ENCODE peak calls at places on chromosomes 4 and X, in six cellular contexts. Y is brain microvascular endothelial cell; H is CD8-positive, alpha-beta memory T cell; L is mucosa of descending colon; P is AG10803; A is heart right ventricle. C is an unnamed sample.

GRCh38 chr4:19945979-19946380 is 305.7 kb upstream of the SLIT2 start:
- DNase-seq in Y (peak), H (no peak), L (no peak), P (peak), A (no peak), C (peak)

GRCh38 chrX:47206316-47206715 is 12.2 kb upstream of the CDK16 start:
- DNase-seq in Y (no peak), H (no peak), L (no peak), P (no peak), A (no peak), C (no peak)

GRCh38 chrX:75784689-75785491 is at the start of gene MAGEE2:
- DNase-seq in Y (no peak), H (no peak), L (no peak), P (no peak), A (no peak), C (no peak)

GRCh38 chr4:176090115-176090514 is 24.5 kb downstream of the WDR17 start:
- DNase-seq in Y (no peak), H (no peak), L (no peak), P (no peak), A (no peak), C (no peak)

GRCh38 chr4:123452585-123452984 is 56.0 kb downstream of the SPRY1 start:
- DNase-seq in Y (peak), H (no peak), L (no peak), P (peak), A (peak), C (peak)

GRCh38 chr4:180120114-180120513 is 2123.1 kb upstream of the TENM3 start:
- DNase-seq in Y (no peak), H (no peak), L (no peak), P (no peak), A (no peak), C (no peak)

GRCh38 chr4:145723336-145723735 is 43.4 kb downstream of the C4orf51 start:
- DNase-seq in Y (no peak), H (no peak), L (no peak), P (no peak), A (no peak), C (no peak)

GRCh38 chr4:76758290-76758882 is 139.6 kb downstream of the SOWAHB start:
- DNase-seq in Y (peak), H (no peak), L (no peak), P (peak), A (peak), C (peak)

GRCh38 chr4:179097741-179098140 is 1655.5 kb upstream of the AGA start:
- DNase-seq in Y (no peak), H (no peak), L (no peak), P (no peak), A (no peak), C (no peak)

GRCh38 chr4:151331276-151332042 is 6.1 kb upstream of the SH3D19 start:
- DNase-seq in Y (no peak), H (no peak), L (no peak), P (peak), A (no peak), C (peak)

GRCh38 chr4:150080875-150081274 is 2.6 kb downstream of the DCLK2 start:
- DNase-seq in Y (no peak), H (no peak), L (no peak), P (no peak), A (no peak), C (no peak)

GRCh38 chr4:57023104-57023503 is 44.4 kb downstream of the POLR2B start:
- DNase-seq in Y (peak), H (no peak), L (no peak), P (peak), A (no peak), C (peak)

GRCh38 chr4:65170768-65171514 is 499.3 kb downstream of the EPHA5 start:
- DNase-seq in Y (no peak), H (no peak), L (no peak), P (no peak), A (no peak), C (no peak)

GRCh38 chr4:113434247-113434587 is 327.3 kb downstream of the CAMK2D start:
- DNase-seq in Y (no peak), H (no peak), L (no peak), P (peak), A (no peak), C (peak)

GRCh38 chrX:139758250-139758649 is 50.3 kb upstream of the MCF2 start:
- DNase-seq in Y (no peak), H (no peak), L (no peak), P (no peak), A (no peak), C (no peak)

GRCh38 chrX:45422216-45422925 is 221.7 kb upstream of the DIPK2B start:
- DNase-seq in Y (no peak), H (no peak), L (no peak), P (peak), A (no peak), C (no peak)

GRCh38 chr4:116531026-116531425 is 554.4 kb downstream of the TRAM1L1 start:
- DNase-seq in Y (no peak), H (no peak), L (no peak), P (no peak), A (no peak), C (no peak)

GRCh38 chr4:85774000-85774399 is 299.1 kb downstream of the ARHGAP24 start:
- DNase-seq in Y (no peak), H (no peak), L (no peak), P (no peak), A (no peak), C (no peak)

GRCh38 chrX:149939271-149940014 is 1.2 kb upstream of the EOLA2 start:
- DNase-seq in Y (peak), H (peak), L (peak), P (peak), A (peak), C (peak)

GRCh38 chr4:73944061-73944875 is 37.6 kb downstream of the PF4 start:
- DNase-seq in Y (no peak), H (no peak), L (peak), P (peak), A (peak), C (no peak)

GRCh38 chr4:176534566-176534965 is 214.8 kb downstream of the SPCS3 start:
- DNase-seq in Y (peak), H (no peak), L (no peak), P (peak), A (no peak), C (peak)

GRCh38 chr4:14835708-14836107 is 166.6 kb upstream of the CPEB2 start:
- DNase-seq in Y (no peak), H (no peak), L (no peak), P (no peak), A (no peak), C (no peak)

GRCh38 chrX:96841325-96841724 is 42.4 kb upstream of the RPA4 start:
- DNase-seq in Y (no peak), H (no peak), L (no peak), P (no peak), A (no peak), C (no peak)

GRCh38 chrX:111917591-111917990 is 41.6 kb downstream of the TRPC5OS start:
- DNase-seq in Y (no peak), H (no peak), L (no peak), P (no peak), A (no peak), C (no peak)

DNA sequence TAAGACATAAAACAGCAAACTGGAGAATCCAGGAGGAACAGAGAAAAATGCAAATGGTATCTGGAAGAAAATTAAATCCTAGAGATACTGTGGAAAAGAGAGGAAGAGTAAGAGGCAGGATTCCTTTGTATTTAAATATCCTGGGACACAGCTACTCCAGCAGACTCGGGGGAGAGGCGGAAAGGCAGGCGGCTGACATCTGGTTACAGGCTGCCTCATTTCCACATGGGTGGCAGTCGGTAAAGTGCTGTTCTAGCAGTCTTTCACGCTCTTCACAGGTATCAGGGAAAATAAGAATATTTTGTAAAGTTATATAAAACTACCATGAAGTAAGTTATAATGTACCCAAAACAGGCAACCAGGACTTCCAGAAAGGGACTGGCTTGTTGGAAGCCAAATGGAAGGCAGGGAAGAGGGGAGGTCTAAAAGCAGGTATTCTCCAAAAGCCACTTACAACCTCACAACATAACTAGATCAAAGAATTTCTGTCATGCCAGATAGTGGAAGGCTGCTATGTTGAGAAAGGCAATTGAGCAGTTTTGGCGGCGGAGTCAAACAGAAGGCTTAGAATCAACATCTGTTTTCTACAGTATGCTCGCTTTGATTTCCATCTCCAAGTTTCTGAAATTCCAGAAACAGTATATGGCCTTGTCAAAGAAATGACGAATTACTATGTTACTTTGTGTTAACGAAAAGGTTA is 1.3 kb upstream of the TIGD2 start:
- DNase-seq in Y (no peak), H (no peak), L (no peak), P (no peak), A (no peak), C (no peak)
- H3K4me3 ChIP-seq in Y (peak), H (peak), L (no peak), P (no peak), A (peak), C (no peak)

DNA sequence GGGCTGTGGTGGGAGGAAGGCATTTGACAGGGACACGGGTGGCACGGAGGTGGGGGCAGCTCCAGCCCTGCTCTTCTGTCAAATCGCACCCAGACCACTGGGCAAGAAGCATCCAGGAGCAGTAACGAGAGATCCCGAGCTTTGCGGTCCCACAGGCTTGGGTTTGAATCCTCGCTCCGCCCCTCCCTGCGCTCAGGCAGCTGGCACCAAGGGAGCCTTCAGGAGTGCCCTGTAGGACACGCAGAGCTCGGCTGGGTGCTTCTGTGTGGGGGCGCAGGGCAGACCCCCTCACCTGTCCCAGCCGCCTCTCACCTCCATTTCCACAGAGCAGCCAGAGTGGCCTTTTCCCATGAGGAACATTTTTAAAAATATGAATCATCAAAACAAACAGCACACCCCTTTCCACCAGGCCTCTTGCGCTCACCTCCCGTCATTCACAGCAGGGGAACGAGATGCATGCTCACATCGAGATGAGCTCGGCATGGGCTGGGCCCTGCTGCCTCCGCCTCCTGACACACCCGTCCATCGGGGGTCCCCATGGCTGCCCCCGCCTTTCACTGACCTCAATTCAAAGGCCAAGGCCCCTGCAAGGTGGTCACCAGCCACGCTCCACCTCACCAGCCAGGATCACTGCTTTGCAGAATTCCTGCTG is 52.8 kb downstream of the ACOX3 start:
- DNase-seq in Y (peak), H (no peak), L (peak), P (no peak), A (no peak), C (no peak)
- H3K4me3 ChIP-seq in Y (no peak), H (no peak), L (no peak), P (no peak), A (no peak), C (no peak)

DNA sequence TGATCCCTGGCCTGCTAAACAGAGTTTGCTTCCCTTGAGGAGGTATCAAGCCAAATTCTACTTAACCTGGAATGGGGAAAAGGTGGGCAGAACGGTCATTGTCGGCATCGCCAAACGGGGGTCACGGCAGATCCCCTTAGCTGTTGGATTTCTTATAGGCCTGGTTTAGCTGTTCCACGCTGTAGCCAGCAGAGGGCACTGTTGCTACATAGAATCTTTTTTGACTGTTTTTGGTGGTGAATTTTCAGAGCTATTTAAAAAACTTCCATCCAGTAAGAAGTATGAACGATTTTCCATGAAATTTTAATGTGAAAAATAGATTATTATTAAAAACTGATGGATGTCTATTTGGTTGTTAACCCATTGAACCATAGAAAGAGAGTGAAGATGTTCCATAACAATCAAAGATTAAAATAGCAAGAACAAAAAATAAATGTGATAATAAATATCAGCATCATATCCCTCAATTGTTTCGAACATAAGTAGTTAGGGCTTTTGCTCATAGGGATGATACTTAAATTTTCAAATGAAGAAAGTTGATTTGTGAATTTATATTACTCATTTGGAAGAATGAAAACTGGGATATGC is 56.6 kb downstream of the LINC00632 start:
- DNase-seq in Y (peak), H (peak), L (peak), P (peak), A (peak), C (peak)
- H3K4me3 ChIP-seq in Y (peak), H (no peak), L (no peak), P (peak), A (peak), C (peak)

GRCh38 chr4:53558981-53559620 is 32.2 kb downstream of the LNX1 start:
- DNase-seq in Y (no peak), H (no peak), L (no peak), P (no peak), A (no peak), C (peak)
- H3K4me3 ChIP-seq in Y (no peak), H (no peak), L (no peak), P (no peak), A (no peak), C (no peak)

GRCh38 chr4:110617095-110617494 is 5.8 kb downstream of the PITX2 start:
- DNase-seq in Y (no peak), H (no peak), L (no peak), P (no peak), A (no peak), C (no peak)
- H3K4me3 ChIP-seq in Y (no peak), H (no peak), L (no peak), P (no peak), A (no peak), C (no peak)

DNA sequence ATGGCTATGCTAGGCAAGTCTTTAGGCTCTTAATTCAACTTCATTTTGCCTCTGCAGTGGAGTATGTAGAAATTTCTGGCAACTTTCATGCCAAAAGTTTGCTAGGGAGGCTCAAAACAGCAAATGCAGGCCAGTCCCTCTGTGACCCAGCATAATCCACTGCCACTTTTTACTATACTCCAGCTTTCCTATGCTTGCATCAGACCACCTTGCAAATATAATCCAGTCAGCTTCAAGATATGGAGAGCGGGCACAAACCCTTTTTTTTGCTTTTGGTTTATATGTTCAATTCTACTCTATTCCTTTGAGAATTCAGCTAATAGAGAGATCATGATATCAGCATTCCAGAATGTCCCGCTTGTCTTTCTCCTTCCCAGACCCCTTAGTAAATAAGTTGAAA is 192.0 kb upstream of the PABPC4L start:
- DNase-seq in Y (no peak), H (no peak), L (no peak), P (no peak), A (no peak), C (no peak)
- H3K4me3 ChIP-seq in Y (no peak), H (no peak), L (no peak), P (no peak), A (no peak), C (no peak)

GRCh38 chrX:129737921-129738320 is 858 bp upstream of the XPNPEP2 start:
- DNase-seq in Y (peak), H (no peak), L (no peak), P (peak), A (no peak), C (peak)

GRCh38 chrX:129736491-129736890 is 2.3 kb upstream of the XPNPEP2 start:
- DNase-seq in Y (no peak), H (no peak), L (no peak), P (no peak), A (no peak), C (no peak)

GRCh38 chrX:129738466-129739308 is at the start of gene XPNPEP2:
- DNase-seq in Y (no peak), H (no peak), L (no peak), P (peak), A (peak), C (peak)

GRCh38 chrX:129741880-129742758 is 3.3 kb downstream of the XPNPEP2 start:
- DNase-seq in Y (no peak), H (no peak), L (no peak), P (no peak), A (peak), C (no peak)

DNA sequence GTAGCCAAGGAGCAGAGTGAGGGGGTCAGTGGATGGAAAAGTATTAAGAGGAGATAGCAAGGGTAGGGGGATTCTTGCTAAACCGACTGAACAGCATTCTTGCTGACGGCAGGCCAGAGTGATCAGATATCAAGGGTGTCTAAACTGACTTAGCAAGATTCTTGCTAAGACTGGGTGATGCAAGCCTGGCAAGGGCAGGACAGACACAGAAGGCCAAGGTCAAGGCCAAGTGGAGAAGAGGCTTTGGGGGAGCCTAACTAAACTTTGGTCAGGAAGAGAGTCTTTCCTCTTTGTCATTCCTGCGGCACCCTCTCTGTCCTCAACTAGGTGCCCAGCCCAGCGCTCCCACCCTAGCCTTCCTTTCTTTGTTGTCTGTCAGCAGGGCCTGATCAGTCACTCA is 812 bp downstream of the XPNPEP2 start:
- DNase-seq in Y (no peak), H (no peak), L (no peak), P (no peak), A (no peak), C (peak)
- H3K4me3 ChIP-seq in Y (no peak), H (no peak), L (no peak), P (no peak), A (no peak), C (no peak)

C was measured in foreskin fibroblast.